ENCODE peak calls at places on chromosomes 1 and 21, in six cellular contexts. One of them, this sample, is unnamed.

GRCh38 chr1:30413111-30413440 is 310.3 kb downstream of the MATN1 start:
- DNase-seq in SJSA1: peak; percentile 18
- DNase-seq in heart left ventricle: no peak
- DNase-seq in CD8-positive, alpha-beta memory T cell: no peak
- DNase-seq in T-helper 9 cell: no peak
- DNase-seq in body of pancreas: no peak
- DNase-seq in this sample: no peak

GRCh38 chr1:5580926-5581325 is 411.3 kb downstream of the NPHP4 start:
- DNase-seq in CD8-positive, alpha-beta memory T cell: no peak
- DNase-seq in body of pancreas: no peak
- DNase-seq in T-helper 9 cell: no peak
- DNase-seq in heart left ventricle: no peak
- DNase-seq in SJSA1: peak; percentile 2
- DNase-seq in this sample: no peak

GRCh38 chr1:160567858-160568682 is 11.2 kb downstream of the CD84 start:
- DNase-seq in heart left ventricle: no peak
- DNase-seq in CD8-positive, alpha-beta memory T cell: peak; percentile 79
- DNase-seq in body of pancreas: no peak
- DNase-seq in SJSA1: no peak
- DNase-seq in T-helper 9 cell: peak; percentile 44
- DNase-seq in this sample: no peak

GRCh38 chr21:38221594-38221993 is 35.2 kb upstream of the KCNJ15 start:
- DNase-seq in SJSA1: no peak
- DNase-seq in CD8-positive, alpha-beta memory T cell: no peak
- DNase-seq in heart left ventricle: no peak
- DNase-seq in body of pancreas: no peak
- DNase-seq in T-helper 9 cell: no peak
- DNase-seq in this sample: peak; percentile 67

GRCh38 chr1:233140519-233140918 is 155.0 kb downstream of the PCNX2 start:
- DNase-seq in T-helper 9 cell: no peak
- DNase-seq in CD8-positive, alpha-beta memory T cell: no peak
- DNase-seq in body of pancreas: no peak
- DNase-seq in heart left ventricle: no peak
- DNase-seq in SJSA1: no peak
- DNase-seq in this sample: no peak

GRCh38 chr1:228416217-228416971 is at the start of gene TRIM17:
- DNase-seq in CD8-positive, alpha-beta memory T cell: peak; percentile 41
- DNase-seq in heart left ventricle: no peak
- DNase-seq in SJSA1: no peak
- DNase-seq in body of pancreas: no peak
- DNase-seq in T-helper 9 cell: peak; percentile 31
- DNase-seq in this sample: no peak

GRCh38 chr1:245118066-245118465 is 36.7 kb upstream of the KIF26B start:
- DNase-seq in T-helper 9 cell: no peak
- DNase-seq in body of pancreas: no peak
- DNase-seq in SJSA1: no peak
- DNase-seq in heart left ventricle: no peak
- DNase-seq in CD8-positive, alpha-beta memory T cell: no peak
- DNase-seq in this sample: no peak

GRCh38 chr1:37486680-37487618 is 12.6 kb downstream of the ZC3H12A start:
- DNase-seq in heart left ventricle: peak; percentile 84
- DNase-seq in CD8-positive, alpha-beta memory T cell: peak; percentile 76
- DNase-seq in T-helper 9 cell: peak; percentile 84
- DNase-seq in body of pancreas: peak; percentile 83
- DNase-seq in SJSA1: peak; percentile 76
- DNase-seq in this sample: peak; percentile 69

GRCh38 chr1:193211539-193211938 is 25.1 kb upstream of the B3GALT2 start:
- DNase-seq in heart left ventricle: no peak
- DNase-seq in CD8-positive, alpha-beta memory T cell: no peak
- DNase-seq in body of pancreas: no peak
- DNase-seq in T-helper 9 cell: no peak
- DNase-seq in SJSA1: peak; percentile 61
- DNase-seq in this sample: peak; percentile 86

GRCh38 chr21:42654179-42654912 is 925 bp downstream of the PDE9A start:
- DNase-seq in CD8-positive, alpha-beta memory T cell: peak; percentile 39
- DNase-seq in SJSA1: no peak
- DNase-seq in body of pancreas: no peak
- DNase-seq in heart left ventricle: no peak
- DNase-seq in T-helper 9 cell: no peak
- DNase-seq in this sample: no peak

GRCh38 chr21:43921979-43922945 is 57.2 kb downstream of the AGPAT3 start:
- DNase-seq in body of pancreas: no peak
- DNase-seq in CD8-positive, alpha-beta memory T cell: peak; percentile 85
- DNase-seq in T-helper 9 cell: no peak
- DNase-seq in SJSA1: no peak
- DNase-seq in heart left ventricle: no peak
- DNase-seq in this sample: no peak

GRCh38 chr1:9577423-9577822 is 11.3 kb upstream of the TMEM201 start:
- DNase-seq in heart left ventricle: no peak
- DNase-seq in SJSA1: no peak
- DNase-seq in T-helper 9 cell: no peak
- DNase-seq in body of pancreas: no peak
- DNase-seq in CD8-positive, alpha-beta memory T cell: no peak
- DNase-seq in this sample: no peak

GRCh38 chr1:209433649-209434031 is 149.9 kb upstream of the CAMK1G start:
- DNase-seq in SJSA1: no peak
- DNase-seq in T-helper 9 cell: no peak
- DNase-seq in body of pancreas: no peak
- DNase-seq in heart left ventricle: no peak
- DNase-seq in CD8-positive, alpha-beta memory T cell: no peak
- DNase-seq in this sample: peak; percentile 26

GRCh38 chr1:65764052-65764451 is 28.6 kb upstream of the PDE4B start:
- DNase-seq in T-helper 9 cell: no peak
- DNase-seq in CD8-positive, alpha-beta memory T cell: no peak
- DNase-seq in heart left ventricle: no peak
- DNase-seq in body of pancreas: no peak
- DNase-seq in SJSA1: no peak
- DNase-seq in this sample: no peak

GRCh38 chr1:212762234-212762633 is 29.3 kb downstream of the NSL1 start:
- DNase-seq in SJSA1: no peak
- DNase-seq in CD8-positive, alpha-beta memory T cell: no peak
- DNase-seq in heart left ventricle: no peak
- DNase-seq in body of pancreas: no peak
- DNase-seq in T-helper 9 cell: no peak
- DNase-seq in this sample: no peak

GRCh38 chr1:50422946-50423669 is at the start of gene DMRTA2:
- DNase-seq in SJSA1: peak; percentile 78
- DNase-seq in heart left ventricle: no peak
- DNase-seq in body of pancreas: no peak
- DNase-seq in CD8-positive, alpha-beta memory T cell: no peak
- DNase-seq in T-helper 9 cell: no peak
- DNase-seq in this sample: no peak

GRCh38 chr1:181185461-181185860 is 97.0 kb downstream of the IER5 start:
- DNase-seq in heart left ventricle: no peak
- DNase-seq in T-helper 9 cell: no peak
- DNase-seq in body of pancreas: no peak
- DNase-seq in SJSA1: no peak
- DNase-seq in CD8-positive, alpha-beta memory T cell: no peak
- DNase-seq in this sample: no peak

GRCh38 chr1:197320991-197321531 is 53.0 kb downstream of the CRB1 start:
- DNase-seq in SJSA1: no peak
- DNase-seq in body of pancreas: no peak
- DNase-seq in CD8-positive, alpha-beta memory T cell: no peak
- DNase-seq in T-helper 9 cell: no peak
- DNase-seq in heart left ventricle: no peak
- DNase-seq in this sample: peak; percentile 24

GRCh38 chr1:42456754-42457089 is 379 bp downstream of the PPCS start:
- DNase-seq in SJSA1: peak; percentile 56
- DNase-seq in T-helper 9 cell: no peak
- DNase-seq in heart left ventricle: peak; percentile 48
- DNase-seq in CD8-positive, alpha-beta memory T cell: no peak
- DNase-seq in body of pancreas: peak; percentile 63
- DNase-seq in this sample: no peak

GRCh38 chr1:155061381-155062150 is 2.0 kb upstream of the EFNA4 start:
- DNase-seq in CD8-positive, alpha-beta memory T cell: peak; percentile 88
- DNase-seq in SJSA1: peak; percentile 94
- DNase-seq in body of pancreas: peak; percentile 91
- DNase-seq in T-helper 9 cell: peak; percentile 99
- DNase-seq in heart left ventricle: peak; percentile 84
- DNase-seq in this sample: peak; percentile 71

GRCh38 chr1:103111926-103112325 is 3.6 kb upstream of the COL11A1 start:
- DNase-seq in SJSA1: no peak
- DNase-seq in body of pancreas: no peak
- DNase-seq in CD8-positive, alpha-beta memory T cell: no peak
- DNase-seq in heart left ventricle: no peak
- DNase-seq in T-helper 9 cell: no peak
- DNase-seq in this sample: peak; percentile 17

GRCh38 chr1:154407021-154407865 is 2.1 kb downstream of the IL6R start:
- DNase-seq in body of pancreas: no peak
- DNase-seq in SJSA1: no peak
- DNase-seq in T-helper 9 cell: no peak
- DNase-seq in CD8-positive, alpha-beta memory T cell: peak; percentile 35
- DNase-seq in heart left ventricle: no peak
- DNase-seq in this sample: no peak

GRCh38 chr1:200367841-200368534 is 41.8 kb downstream of the ZNF281 start:
- DNase-seq in heart left ventricle: peak; percentile 34
- DNase-seq in body of pancreas: no peak
- DNase-seq in T-helper 9 cell: no peak
- DNase-seq in SJSA1: peak; percentile 56
- DNase-seq in CD8-positive, alpha-beta memory T cell: no peak
- DNase-seq in this sample: peak; percentile 73

GRCh38 chr1:65998763-65999583 is 206.3 kb downstream of the PDE4B start:
- DNase-seq in heart left ventricle: no peak
- DNase-seq in CD8-positive, alpha-beta memory T cell: no peak
- DNase-seq in T-helper 9 cell: no peak
- DNase-seq in SJSA1: no peak
- DNase-seq in body of pancreas: no peak
- DNase-seq in this sample: no peak

GRCh38 chr1:55571767-55572166 is 356.6 kb upstream of the USP24 start:
- DNase-seq in T-helper 9 cell: no peak
- DNase-seq in CD8-positive, alpha-beta memory T cell: no peak
- DNase-seq in body of pancreas: no peak
- DNase-seq in SJSA1: no peak
- DNase-seq in heart left ventricle: no peak
- DNase-seq in this sample: peak; percentile 24